ENCODE peak calls at places on chromosomes 7 and 10, in four cellular contexts. One of them, this sample, is unnamed.

GRCh38 chr7:44574286-44574872 is 671 bp upstream of the DDX56 start:
- DNase-seq in lower lobe of right lung: no peak
- DNase-seq in cardiac fibroblast: no peak
- DNase-seq in AG04450: no peak
- DNase-seq in this sample: no peak

GRCh38 chr10:126663880-126664279 is 6.6 kb downstream of the C10orf90 start:
- DNase-seq in cardiac fibroblast: peak
- DNase-seq in lower lobe of right lung: no peak
- DNase-seq in AG04450: no peak
- DNase-seq in this sample: peak

GRCh38 chr7:15891151-15891842 is 204.8 kb upstream of the MEOX2 start:
- DNase-seq in AG04450: no peak
- DNase-seq in lower lobe of right lung: no peak
- DNase-seq in cardiac fibroblast: peak
- DNase-seq in this sample: peak

GRCh38 chr10:120453886-120454285 is 3.1 kb upstream of the PLPP4 start:
- DNase-seq in lower lobe of right lung: no peak
- DNase-seq in cardiac fibroblast: no peak
- DNase-seq in AG04450: no peak
- DNase-seq in this sample: no peak

GRCh38 chr7:47327698-47328391 is 254.1 kb downstream of the TNS3 start:
- DNase-seq in cardiac fibroblast: peak
- DNase-seq in AG04450: peak
- DNase-seq in lower lobe of right lung: peak
- DNase-seq in this sample: peak

GRCh38 chr7:74178632-74179031 is 4.5 kb downstream of the EIF4H start:
- DNase-seq in cardiac fibroblast: peak
- DNase-seq in AG04450: no peak
- DNase-seq in lower lobe of right lung: no peak
- DNase-seq in this sample: peak

GRCh38 chr7:128963327-128963757 is 25.6 kb downstream of the IRF5 start:
- DNase-seq in lower lobe of right lung: no peak
- DNase-seq in AG04450: no peak
- DNase-seq in cardiac fibroblast: peak
- DNase-seq in this sample: peak

GRCh38 chr10:4283841-4284610 is 499.0 kb upstream of the KLF6 start:
- DNase-seq in lower lobe of right lung: no peak
- DNase-seq in cardiac fibroblast: peak
- DNase-seq in AG04450: peak
- DNase-seq in this sample: no peak

GRCh38 chr7:111730476-111731300 is 168.4 kb upstream of the IMMP2L start:
- DNase-seq in AG04450: no peak
- DNase-seq in cardiac fibroblast: peak
- DNase-seq in lower lobe of right lung: no peak
- DNase-seq in this sample: peak

GRCh38 chr10:104076743-104077160 is 8.9 kb downstream of the COL17A1 start:
- DNase-seq in cardiac fibroblast: peak
- DNase-seq in AG04450: no peak
- DNase-seq in lower lobe of right lung: peak
- DNase-seq in this sample: no peak

GRCh38 chr10:16481052-16481728 is 40.5 kb downstream of the C1QL3 start:
- DNase-seq in cardiac fibroblast: no peak
- DNase-seq in AG04450: no peak
- DNase-seq in lower lobe of right lung: no peak
- DNase-seq in this sample: no peak

GRCh38 chr10:28382520-28383269 is 79.8 kb upstream of the MPP7 start:
- DNase-seq in cardiac fibroblast: peak
- DNase-seq in AG04450: peak
- DNase-seq in lower lobe of right lung: no peak
- DNase-seq in this sample: peak

GRCh38 chr7:85186521-85187241 is at the start of gene SEMA3D:
- DNase-seq in lower lobe of right lung: peak
- DNase-seq in AG04450: peak
- DNase-seq in cardiac fibroblast: peak
- DNase-seq in this sample: peak

GRCh38 chr7:43618073-43618472 is 35.2 kb downstream of the STK17A start:
- DNase-seq in AG04450: no peak
- DNase-seq in cardiac fibroblast: no peak
- DNase-seq in lower lobe of right lung: no peak
- DNase-seq in this sample: no peak

GRCh38 chr7:123797673-123798526 is 47.1 kb upstream of the HYAL4 start:
- DNase-seq in cardiac fibroblast: peak
- DNase-seq in lower lobe of right lung: no peak
- DNase-seq in AG04450: peak
- DNase-seq in this sample: peak

GRCh38 chr7:34662058-34662457 is 4.0 kb downstream of the NPSR1 start:
- DNase-seq in lower lobe of right lung: no peak
- DNase-seq in cardiac fibroblast: no peak
- DNase-seq in AG04450: no peak
- DNase-seq in this sample: no peak

GRCh38 chr7:26620352-26620751 is 244.0 kb downstream of the SKAP2 start:
- DNase-seq in AG04450: no peak
- DNase-seq in lower lobe of right lung: no peak
- DNase-seq in cardiac fibroblast: no peak
- DNase-seq in this sample: peak

GRCh38 chr10:125083576-125083920 is 76.8 kb downstream of the CTBP2 start:
- DNase-seq in AG04450: peak
- DNase-seq in lower lobe of right lung: no peak
- DNase-seq in cardiac fibroblast: peak
- DNase-seq in this sample: no peak

GRCh38 chr10:110758898-110759297 is 112.8 kb upstream of the PDCD4 start:
- DNase-seq in AG04450: no peak
- DNase-seq in lower lobe of right lung: no peak
- DNase-seq in cardiac fibroblast: peak
- DNase-seq in this sample: peak

GRCh38 chr7:26843696-26844095 is 20.7 kb downstream of the SKAP2 start:
- DNase-seq in lower lobe of right lung: no peak
- DNase-seq in cardiac fibroblast: peak
- DNase-seq in AG04450: no peak
- DNase-seq in this sample: peak

GRCh38 chr10:92627845-92628480 is 35.0 kb downstream of the KIF11 start:
- DNase-seq in AG04450: no peak
- DNase-seq in lower lobe of right lung: no peak
- DNase-seq in cardiac fibroblast: no peak
- DNase-seq in this sample: no peak

GRCh38 chr10:75672842-75673241 is 241.4 kb downstream of the LRMDA start:
- DNase-seq in lower lobe of right lung: no peak
- DNase-seq in AG04450: no peak
- DNase-seq in cardiac fibroblast: peak
- DNase-seq in this sample: no peak

GRCh38 chr10:43960477-43960876 is 311.8 kb upstream of the ZNF32 start:
- DNase-seq in lower lobe of right lung: no peak
- DNase-seq in AG04450: no peak
- DNase-seq in cardiac fibroblast: no peak
- DNase-seq in this sample: no peak

GRCh38 chr10:94630017-94630688 is 53.4 kb upstream of the CYP2C18 start:
- DNase-seq in cardiac fibroblast: peak
- DNase-seq in lower lobe of right lung: no peak
- DNase-seq in AG04450: peak
- DNase-seq in this sample: peak

GRCh38 chr7:157650801-157651200 is 314.0 kb downstream of the DNAJB6 start:
- DNase-seq in cardiac fibroblast: no peak
- DNase-seq in lower lobe of right lung: no peak
- DNase-seq in AG04450: no peak
- DNase-seq in this sample: no peak

GRCh38 chr10:6694447-6695155 is 114.5 kb upstream of the PRKCQ start:
- DNase-seq in lower lobe of right lung: no peak
- DNase-seq in AG04450: no peak
- DNase-seq in cardiac fibroblast: no peak
- DNase-seq in this sample: peak

GRCh38 chr7:33061282-33061928 is 1.2 kb downstream of the NT5C3A start:
- DNase-seq in lower lobe of right lung: no peak
- DNase-seq in cardiac fibroblast: no peak
- DNase-seq in AG04450: no peak
- DNase-seq in this sample: peak

GRCh38 chr7:99313204-99313573 is 12.5 kb upstream of the ARPC1A start:
- DNase-seq in cardiac fibroblast: no peak
- DNase-seq in AG04450: no peak
- DNase-seq in lower lobe of right lung: no peak
- DNase-seq in this sample: no peak

GRCh38 chr10:103415581-103415980 is 19.2 kb downstream of the PDCD11 start:
- DNase-seq in lower lobe of right lung: no peak
- DNase-seq in AG04450: no peak
- DNase-seq in cardiac fibroblast: no peak
- DNase-seq in this sample: no peak

GRCh38 chr7:2680792-2681490 is 7.1 kb upstream of the AMZ1 start:
- DNase-seq in cardiac fibroblast: peak
- DNase-seq in AG04450: no peak
- DNase-seq in lower lobe of right lung: peak
- DNase-seq in this sample: peak

GRCh38 chr10:95407546-95407945 is 116.7 kb upstream of the PDLIM1 start:
- DNase-seq in cardiac fibroblast: no peak
- DNase-seq in lower lobe of right lung: no peak
- DNase-seq in AG04450: no peak
- DNase-seq in this sample: no peak

DNA sequence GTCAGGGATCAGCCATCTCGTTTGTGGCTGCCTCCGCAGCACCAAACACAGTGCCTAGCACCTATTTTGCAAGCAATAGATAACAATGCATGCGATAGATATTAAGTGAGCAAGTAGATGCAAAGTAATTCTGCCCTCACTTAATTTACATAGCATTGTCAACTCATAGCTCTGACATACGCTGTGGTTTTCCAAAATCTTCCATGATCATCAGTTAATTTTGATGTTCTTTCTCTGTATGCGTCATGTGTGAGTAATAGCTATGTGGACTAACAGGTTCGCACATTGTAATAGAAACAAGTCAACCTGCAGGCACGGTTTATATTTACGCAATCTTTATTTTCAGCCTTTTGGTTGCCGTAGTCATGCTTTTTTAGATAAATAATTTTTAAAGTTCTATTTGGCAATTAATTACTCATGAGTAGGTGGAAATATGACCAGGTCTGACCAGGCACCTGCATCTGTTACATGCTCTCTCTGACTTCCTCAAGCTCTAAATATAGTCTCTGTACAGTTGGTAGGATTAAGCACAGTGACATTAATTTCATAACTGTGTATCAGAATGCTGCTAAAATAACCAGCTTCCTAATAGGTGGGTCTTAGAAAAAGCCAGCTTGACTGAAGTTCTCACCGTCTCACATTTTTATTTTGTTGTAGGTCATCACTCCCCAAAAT is 13.3 kb downstream of the MAP3K8 start:
- DNase-seq in cardiac fibroblast: peak
- DNase-seq in AG04450: no peak
- DNase-seq in lower lobe of right lung: no peak
- DNase-seq in this sample: peak
- H3K4me3 ChIP-seq in cardiac fibroblast: no peak
- H3K4me3 ChIP-seq in AG04450: no peak
- H3K4me3 ChIP-seq in lower lobe of right lung: no peak
- H3K4me3 ChIP-seq in this sample: no peak

DNA sequence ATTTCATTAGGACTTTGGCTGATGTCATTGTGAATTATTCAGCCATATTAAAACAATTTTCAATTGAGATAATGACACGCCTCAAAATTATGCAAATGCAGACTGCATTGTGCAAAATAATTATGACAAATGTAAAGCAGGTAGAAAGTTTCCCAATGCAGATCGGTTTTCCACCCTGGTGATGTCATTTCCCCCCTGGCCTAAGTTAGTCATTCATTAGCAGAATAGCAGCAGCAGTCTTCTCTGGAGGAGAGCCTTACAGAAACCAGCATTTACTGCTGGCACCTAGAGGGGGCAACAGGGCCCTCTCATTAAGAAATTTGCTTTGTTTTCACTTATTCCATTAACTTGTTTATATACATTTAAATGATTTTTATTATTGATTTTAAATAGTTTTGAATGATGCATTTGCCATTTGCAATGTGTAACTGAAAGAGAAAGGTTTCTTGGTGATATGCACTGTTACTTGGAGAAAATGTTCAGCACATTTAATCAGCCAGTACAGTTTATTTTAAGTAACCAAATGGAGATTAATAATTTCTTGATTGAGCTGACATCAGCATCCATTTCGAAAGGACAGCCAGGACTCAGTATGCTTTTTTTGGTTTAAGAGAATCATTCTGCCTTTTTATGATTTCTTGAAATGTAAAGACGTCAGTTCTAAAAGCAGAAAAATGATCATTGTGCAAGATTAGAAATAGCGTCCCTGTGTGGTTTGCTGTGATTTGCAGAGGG is 3.4 kb downstream of the ARID5B start:
- DNase-seq in cardiac fibroblast: peak
- DNase-seq in lower lobe of right lung: no peak
- DNase-seq in AG04450: no peak
- DNase-seq in this sample: peak
- TF ChIP-seq CTCF in cardiac fibroblast: peak
- TF ChIP-seq CTCF in lower lobe of right lung: no peak
- TF ChIP-seq CTCF in AG04450: peak
- TF ChIP-seq CTCF in this sample: peak

DNA sequence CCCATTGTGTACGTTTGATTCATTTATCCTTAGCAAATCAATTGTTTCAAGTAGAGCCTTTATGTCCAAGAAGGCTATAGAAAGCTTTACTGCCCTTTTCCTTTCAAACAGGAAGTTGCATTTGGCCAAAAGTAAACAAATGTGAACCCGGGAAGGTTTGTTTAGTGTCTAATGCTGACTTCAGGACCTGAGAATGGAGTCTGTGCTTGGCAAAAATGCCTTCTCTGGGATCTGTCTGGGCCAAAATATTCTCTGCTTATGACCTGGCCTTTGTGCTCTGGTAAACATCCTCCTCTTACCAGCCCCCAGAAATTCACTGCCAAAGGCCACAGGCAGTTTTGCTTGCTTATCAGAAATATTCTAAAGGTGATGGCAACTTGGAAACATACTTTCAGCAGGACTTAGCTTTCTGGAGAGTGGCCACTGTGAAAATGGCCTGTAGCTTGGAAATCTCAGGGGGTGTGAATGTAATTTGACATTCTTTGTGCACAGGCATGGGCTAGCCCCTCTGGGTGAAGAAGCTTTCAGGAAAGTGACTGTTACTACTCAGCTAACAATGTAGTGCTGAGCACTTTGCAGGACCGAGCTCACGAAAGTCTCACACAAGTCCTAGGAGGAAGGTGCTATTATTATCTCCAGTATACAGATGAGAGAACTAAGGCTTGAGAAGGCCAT is 199.5 kb downstream of the PTEN start:
- DNase-seq in lower lobe of right lung: no peak
- DNase-seq in cardiac fibroblast: peak
- DNase-seq in AG04450: peak
- DNase-seq in this sample: peak
- H3K4me3 ChIP-seq in lower lobe of right lung: no peak
- H3K4me3 ChIP-seq in cardiac fibroblast: no peak
- H3K4me3 ChIP-seq in AG04450: no peak
- H3K4me3 ChIP-seq in this sample: no peak

GRCh38 chr7:96417784-96418183 is 95.9 kb upstream of the SLC25A13 start:
- DNase-seq in AG04450: no peak
- DNase-seq in cardiac fibroblast: no peak
- DNase-seq in lower lobe of right lung: no peak
- DNase-seq in this sample: no peak

GRCh38 chr7:96416599-96416998 is 94.7 kb upstream of the SLC25A13 start:
- DNase-seq in lower lobe of right lung: no peak
- DNase-seq in AG04450: no peak
- DNase-seq in cardiac fibroblast: no peak
- DNase-seq in this sample: no peak

GRCh38 chr7:96418600-96418999 is 96.7 kb upstream of the SLC25A13 start:
- DNase-seq in cardiac fibroblast: no peak
- DNase-seq in AG04450: no peak
- DNase-seq in lower lobe of right lung: no peak
- DNase-seq in this sample: no peak

GRCh38 chr7:96415293-96415940 is 93.5 kb upstream of the SLC25A13 start:
- DNase-seq in cardiac fibroblast: no peak
- DNase-seq in AG04450: no peak
- DNase-seq in lower lobe of right lung: no peak
- DNase-seq in this sample: no peak

GRCh38 chr7:96414931-96415292 is 93.0 kb upstream of the SLC25A13 start:
- DNase-seq in AG04450: no peak
- DNase-seq in cardiac fibroblast: peak
- DNase-seq in lower lobe of right lung: no peak
- DNase-seq in this sample: peak
- TF ChIP-seq CTCF in AG04450: peak
- TF ChIP-seq CTCF in cardiac fibroblast: peak
- TF ChIP-seq CTCF in lower lobe of right lung: peak
- TF ChIP-seq CTCF in this sample: peak